ENCODE peak calls at places on chromosome 10, in nine cellular contexts. X is colonic mucosa; T is GM23248; I is tibial artery; K is naive thymus-derived CD4-positive, alpha-beta T cell; H is lung; M is ovary; W is lower lobe of right lung; Q is fibroblast of lung. A is an unnamed sample. For H3K4me1, the result is how much of the 10 kb centered on the place peaks cover.

GRCh38 chr10:85490431-85490830 is 876.2 kb downstream of the GRID1 start:
- DNase-seq in M (no peak), W (no peak), Q (no peak), X (no peak), K (no peak), T (no peak), H (no peak), I (no peak), A (no peak)

GRCh38 chr10:59626523-59626869 is 83.2 kb downstream of the SLC16A9 start:
- DNase-seq in M (no peak), Q (no peak), I (no peak), W (no peak), K (no peak), X (no peak), T (no peak), H (no peak), A (no peak)

GRCh38 chr10:133324198-133324792 is 12.4 kb downstream of the CALY start:
- DNase-seq in W (peak), H (peak), Q (peak), I (no peak), T (peak), K (peak), X (peak), M (peak), A (no peak)

GRCh38 chr10:119502214-119502613 is 40.3 kb downstream of the RGS10 start:
- DNase-seq in T (no peak), Q (no peak), X (no peak), K (peak), H (no peak), M (no peak), I (no peak), W (no peak), A (no peak)

GRCh38 chr10:12679636-12680035 is 321.9 kb downstream of the CCDC3 start:
- DNase-seq in M (no peak), K (no peak), H (no peak), W (no peak), Q (no peak), I (no peak), X (no peak), T (no peak), A (no peak)

GRCh38 chr10:78476156-78476555 is 442.5 kb downstream of the RPS24 start:
- DNase-seq in X (no peak), T (no peak), M (no peak), Q (no peak), K (no peak), I (no peak), H (no peak), W (no peak), A (no peak)

GRCh38 chr10:5692476-5693358 is 8.1 kb downstream of the TASOR2 start:
- DNase-seq in X (peak), T (peak), W (peak), K (peak), Q (peak), I (no peak), M (peak), H (peak), A (peak)

GRCh38 chr10:32650246-32650655 is 204.3 kb downstream of the CCDC7 start:
- DNase-seq in Q (peak), T (peak), I (no peak), X (no peak), H (no peak), W (no peak), K (no peak), M (no peak), A (no peak)

GRCh38 chr10:103709341-103709920 is 145.9 kb downstream of the SH3PXD2A start:
- DNase-seq in M (no peak), Q (peak), W (no peak), I (no peak), H (no peak), X (no peak), T (peak), K (no peak), A (no peak)

GRCh38 chr10:110175406-110175805 is 32.0 kb upstream of the MXI1 start:
- DNase-seq in I (no peak), X (no peak), W (no peak), T (peak), Q (peak), M (no peak), H (peak), K (no peak), A (no peak)

GRCh38 chr10:114311023-114311422 is 72.0 kb downstream of the VWA2 start:
- DNase-seq in K (no peak), X (no peak), T (no peak), I (peak), Q (no peak), M (peak), W (no peak), H (no peak), A (no peak)

GRCh38 chr10:134743-135600 is at the start of gene ZMYND11:
- DNase-seq in Q (peak), T (peak), I (peak), K (peak), H (peak), W (peak), M (peak), X (peak), A (peak)

GRCh38 chr10:1498746-1499343 is 238.5 kb downstream of the ADARB2 start:
- DNase-seq in M (no peak), Q (no peak), X (no peak), W (no peak), H (no peak), K (no peak), T (peak), I (no peak), A (no peak)

GRCh38 chr10:75432176-75432575 is 752 bp downstream of the LRMDA start:
- DNase-seq in W (no peak), T (no peak), K (no peak), X (no peak), Q (no peak), I (no peak), M (no peak), H (no peak), A (peak)
- H3K27ac ChIP-seq in W (peak), T (no peak), K (no peak), X (no peak), Q (no peak), I (no peak), M (peak), H (no peak), A (no peak)

DNA sequence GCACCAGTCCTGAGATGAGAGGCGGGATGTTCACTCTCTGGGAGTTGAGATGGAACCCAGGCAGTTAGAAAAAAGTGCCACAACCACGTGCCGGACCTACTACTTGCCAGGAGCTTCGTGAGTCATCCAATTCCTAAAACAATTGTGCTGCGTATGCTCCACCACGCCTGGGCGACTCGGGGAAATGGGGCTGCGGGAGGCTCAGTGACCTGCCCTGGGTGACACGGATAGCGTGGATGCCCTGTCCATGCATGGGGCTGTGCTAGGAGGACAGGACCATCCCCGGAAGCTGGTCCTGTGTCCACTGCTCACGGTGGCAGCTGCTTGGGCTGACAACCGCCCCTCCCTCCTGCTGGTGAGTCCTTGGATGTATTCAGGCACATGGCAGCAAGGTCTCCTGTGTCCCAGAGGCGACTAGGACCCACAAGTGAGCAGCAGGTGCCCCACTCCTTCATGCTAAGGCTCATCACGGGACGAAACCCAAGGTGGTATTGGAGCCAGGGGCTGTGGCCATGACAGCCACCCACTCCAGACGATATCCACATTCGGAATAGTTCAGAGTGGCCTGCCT is 90.4 kb downstream of the BMS1 start:
- DNase-seq in I (no peak), W (no peak), X (no peak), K (no peak), T (no peak), Q (no peak), M (no peak), H (peak), A (no peak)
- H3K4me1 ChIP-seq in I (under half), W (under half), X (under half), K (under half), T (under half), Q (under half), M (under half), H (under half), A (under half)

DNA sequence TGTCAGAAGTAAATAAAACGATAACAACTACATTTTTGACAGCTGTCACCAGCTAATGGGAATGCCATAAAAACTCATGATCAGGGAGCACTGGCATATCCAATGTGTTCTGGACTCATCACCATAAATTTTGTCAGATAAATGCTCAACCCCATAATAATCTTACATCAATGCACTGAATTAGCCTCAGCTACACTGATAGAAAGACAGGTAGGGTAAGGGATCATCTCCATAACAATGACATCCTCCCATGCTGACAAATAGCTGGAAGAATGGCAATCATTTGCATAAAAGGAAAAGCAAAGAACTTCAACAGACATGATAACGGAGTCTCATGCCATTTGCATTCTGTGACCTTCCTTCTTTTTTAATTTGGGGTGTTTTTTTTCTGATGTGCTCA is 352.8 kb upstream of the PFKP start:
- DNase-seq in M (no peak), X (no peak), W (no peak), K (no peak), T (no peak), I (no peak), Q (no peak), H (no peak), A (no peak)
- H3K4me3 ChIP-seq in M (no peak), X (no peak), W (no peak), K (no peak), T (no peak), I (no peak), Q (no peak), H (no peak), A (no peak)

GRCh38 chr10:16242446-16242845 is 194.4 kb upstream of the PTER start:
- DNase-seq in M (no peak), K (no peak), Q (no peak), W (no peak), I (no peak), T (no peak), H (no peak), X (no peak), A (no peak)

GRCh38 chr10:16242859-16243613 is 193.8 kb upstream of the PTER start:
- DNase-seq in I (no peak), W (no peak), Q (no peak), M (no peak), T (no peak), X (no peak), H (no peak), K (no peak), A (no peak)
- H3K27ac ChIP-seq in I (no peak), W (no peak), Q (no peak), M (no peak), T (no peak), X (no peak), H (no peak), K (no peak), A (no peak)

DNA sequence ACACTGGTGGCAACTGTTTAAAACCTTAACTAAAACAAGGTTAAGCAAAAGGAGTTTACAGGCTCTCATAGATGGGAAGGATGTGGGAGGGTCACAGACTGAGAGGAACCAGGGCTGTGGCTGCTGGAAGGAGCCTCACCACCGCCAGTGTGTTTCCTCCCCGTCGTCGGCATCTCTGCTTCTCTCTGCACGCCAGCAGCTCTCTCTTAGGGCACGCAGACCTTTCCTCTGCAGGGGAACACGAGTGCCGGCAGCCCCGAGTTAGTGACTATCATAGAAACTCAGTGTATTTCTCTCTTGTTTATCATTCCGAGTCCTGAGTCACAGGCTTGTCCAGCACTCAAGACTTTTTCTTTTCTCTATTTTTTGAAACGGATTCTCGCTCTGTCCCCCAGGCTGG is 8.1 kb upstream of the SH2D4B start:
- DNase-seq in X (no peak), M (no peak), Q (no peak), K (no peak), T (no peak), W (no peak), I (no peak), H (no peak), A (no peak)
- H3K4me1 ChIP-seq in X (under half), M (under half), Q (under half), K (under half), T (under half), W (half or more), I (under half), H (under half), A (under half)

GRCh38 chr10:93567277-93568104 is 1.0 kb downstream of the FFAR4 start:
- DNase-seq in H (no peak), M (no peak), X (no peak), Q (no peak), W (no peak), K (no peak), I (no peak), T (no peak), A (no peak)
- H3K4me3 ChIP-seq in H (no peak), M (no peak), X (peak), Q (no peak), W (peak), K (no peak), I (peak), T (no peak), A (no peak)

GRCh38 chr10:16765532-16766365 is 51.5 kb downstream of the RSU1 start:
- DNase-seq in X (no peak), H (no peak), W (no peak), I (no peak), T (no peak), Q (no peak), M (no peak), K (no peak), A (no peak)

GRCh38 chr10:16773334-16773733 is 43.9 kb downstream of the RSU1 start:
- DNase-seq in K (no peak), W (no peak), M (no peak), H (no peak), T (no peak), Q (no peak), X (no peak), I (no peak), A (no peak)

GRCh38 chr10:16768702-16769101 is 48.5 kb downstream of the RSU1 start:
- DNase-seq in K (no peak), W (no peak), T (no peak), H (no peak), Q (no peak), X (no peak), M (no peak), I (no peak), A (no peak)

GRCh38 chr10:16770646-16771045 is 46.6 kb downstream of the RSU1 start:
- DNase-seq in I (no peak), M (no peak), K (no peak), X (no peak), Q (no peak), W (no peak), H (no peak), T (no peak), A (no peak)

GRCh38 chr10:16770141-16770540 is 47.1 kb downstream of the RSU1 start:
- DNase-seq in K (no peak), X (no peak), I (no peak), T (no peak), Q (no peak), H (no peak), W (no peak), M (no peak), A (no peak)
- H3K27ac ChIP-seq in K (no peak), X (no peak), I (no peak), T (no peak), Q (no peak), H (no peak), W (no peak), M (no peak), A (no peak)

DNA sequence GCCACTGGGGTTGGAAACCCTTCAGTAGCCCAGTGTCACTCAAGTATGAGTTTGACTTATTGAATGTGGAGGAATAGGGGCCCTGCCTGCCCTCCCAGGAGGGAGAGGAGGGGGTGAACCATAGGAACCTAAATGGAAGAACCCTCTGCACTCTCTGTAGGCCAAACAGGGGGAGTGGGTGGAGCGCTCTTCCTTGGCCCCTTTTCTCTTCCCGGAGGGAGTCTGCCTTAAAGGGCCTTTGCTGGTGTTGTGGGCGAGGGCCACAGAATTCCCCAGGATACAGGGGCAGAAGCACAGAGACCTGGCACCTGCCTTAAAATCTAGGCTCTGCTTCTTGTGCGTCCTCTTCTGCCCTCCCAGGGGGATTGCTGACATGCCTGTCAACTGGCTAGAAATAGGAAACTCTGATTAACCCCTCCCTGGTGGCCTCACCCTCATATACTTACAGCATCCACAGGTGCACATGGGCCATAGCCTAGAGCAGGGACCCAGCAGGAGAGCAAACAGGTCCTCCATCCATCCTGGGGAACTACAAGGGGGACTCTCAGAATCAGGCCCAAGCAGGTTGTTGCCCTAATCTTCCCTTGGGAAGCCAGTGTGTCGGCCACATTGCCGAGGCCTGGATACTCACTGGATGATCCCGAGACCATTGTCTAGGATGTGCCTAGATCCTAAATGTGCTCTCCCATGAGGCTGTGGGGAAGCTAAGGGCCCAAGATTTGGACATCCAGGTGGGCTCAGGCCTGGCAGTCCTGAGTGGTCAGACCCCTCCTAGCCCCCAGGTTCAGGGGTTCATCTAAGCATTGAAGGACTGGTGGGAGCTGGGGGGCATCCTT is 3.4 kb downstream of the TRIM8 start:
- DNase-seq in Q (no peak), M (no peak), I (no peak), K (no peak), W (no peak), T (peak), H (no peak), X (no peak), A (no peak)
- H3K4me1 ChIP-seq in Q (under half), M (under half), I (half or more), K (half or more), W (half or more), T (under half), H (under half), X (under half), A (under half)

DNA sequence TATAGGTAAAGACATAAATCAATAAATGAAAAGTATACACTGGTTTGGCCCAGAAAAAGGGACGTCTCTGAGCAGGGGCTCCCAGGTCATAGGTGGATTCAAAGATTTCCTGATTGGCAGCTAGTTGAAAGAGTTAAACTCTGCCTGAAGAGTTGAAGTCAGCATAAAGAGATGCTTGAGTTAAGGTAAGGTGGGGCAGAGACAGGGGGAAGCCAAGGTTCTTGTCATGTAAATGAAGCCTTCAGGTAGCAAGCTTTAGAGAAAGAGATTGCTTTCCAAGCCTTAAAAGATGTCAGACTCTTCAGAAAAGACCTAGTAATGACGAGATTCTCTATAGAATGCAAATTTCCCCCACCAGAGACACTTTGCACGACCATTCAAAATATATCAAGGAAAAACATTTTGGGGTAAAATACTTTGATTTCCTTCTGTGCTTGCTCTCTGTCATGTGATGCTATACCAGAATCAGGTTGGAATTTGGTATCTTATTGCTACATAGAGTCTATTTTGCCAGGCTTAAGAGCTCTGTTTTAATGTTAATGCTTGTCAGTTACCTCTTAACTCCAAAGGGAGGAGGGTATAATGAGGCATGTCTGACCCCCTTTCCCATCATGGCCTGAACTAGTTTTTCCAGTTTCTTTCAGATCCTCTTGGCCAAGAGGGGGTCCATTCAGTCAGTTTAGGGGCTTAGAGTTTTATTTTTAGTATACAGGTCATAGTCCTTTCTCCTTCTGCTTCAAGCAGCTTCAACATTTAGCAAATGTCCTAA is 429.6 kb downstream of the ADRA2A start:
- DNase-seq in T (no peak), W (no peak), X (no peak), H (no peak), Q (no peak), I (no peak), M (no peak), K (no peak), A (no peak)
- H3K4me3 ChIP-seq in T (no peak), W (no peak), X (no peak), H (no peak), Q (no peak), I (no peak), M (no peak), K (no peak), A (no peak)

DNA sequence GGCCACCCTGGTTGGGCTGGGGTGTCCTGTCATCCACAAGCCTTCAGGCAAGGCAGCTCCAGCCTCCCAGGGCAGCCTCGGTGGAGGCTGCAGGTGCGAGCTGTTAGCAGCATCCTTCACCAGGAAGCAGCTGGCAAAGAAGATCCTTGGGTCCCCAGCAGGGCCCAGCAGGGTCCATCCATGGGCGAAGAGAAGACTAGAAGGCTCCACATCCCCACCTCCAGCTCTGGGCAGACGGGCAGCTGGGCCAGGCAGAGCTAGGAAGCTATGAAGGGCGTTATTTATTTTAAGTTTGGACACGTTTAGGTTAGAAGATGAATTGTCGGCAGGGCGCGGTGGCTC is 348.5 kb downstream of the TCERG1L start:
- DNase-seq in T (no peak), K (no peak), I (no peak), M (no peak), H (peak), W (no peak), X (no peak), Q (no peak), A (no peak)
- H3K27ac ChIP-seq in T (no peak), K (no peak), I (no peak), M (no peak), H (no peak), W (no peak), X (no peak), Q (no peak), A (no peak)